ENCODE peak calls at places on chromosomes 12 and 14, in nine cellular contexts. One of them, this sample, is unnamed.
A peak's percentile ranks its signal among the peaks of the same experiment; 100 is the strongest.

GRCh38 chr12:7023096-7023495 is 4.8 kb upstream of the LPCAT3 start:
- DNase-seq in psoas muscle: no peak
- DNase-seq in left ventricle myocardium inferior: no peak
- DNase-seq in A549: no peak
- DNase-seq in HCT116: no peak
- DNase-seq in cardiac muscle cell: no peak
- DNase-seq in DND-41: no peak
- DNase-seq in PC-9: no peak
- DNase-seq in AG09309: no peak
- DNase-seq in this sample: no peak

GRCh38 chr14:24232645-24233537 is at the start of gene GMPR2:
- DNase-seq in A549: peak; percentile 68
- DNase-seq in left ventricle myocardium inferior: no peak
- DNase-seq in HCT116: no peak
- DNase-seq in DND-41: no peak
- DNase-seq in cardiac muscle cell: no peak
- DNase-seq in psoas muscle: peak; percentile 83
- DNase-seq in PC-9: no peak
- DNase-seq in AG09309: no peak
- DNase-seq in this sample: peak; percentile 50

GRCh38 chr12:102964872-102965271 is 7.4 kb downstream of the ASCL1 start:
- DNase-seq in DND-41: no peak
- DNase-seq in cardiac muscle cell: no peak
- DNase-seq in A549: peak; percentile 33
- DNase-seq in AG09309: no peak
- DNase-seq in PC-9: no peak
- DNase-seq in left ventricle myocardium inferior: no peak
- DNase-seq in HCT116: no peak
- DNase-seq in psoas muscle: no peak
- DNase-seq in this sample: no peak

GRCh38 chr12:98725481-98726247 is 80.6 kb downstream of the APAF1 start:
- DNase-seq in HCT116: peak; percentile 21
- DNase-seq in DND-41: peak; percentile 58
- DNase-seq in left ventricle myocardium inferior: no peak
- DNase-seq in AG09309: peak; percentile 44
- DNase-seq in A549: no peak
- DNase-seq in PC-9: no peak
- DNase-seq in psoas muscle: no peak
- DNase-seq in cardiac muscle cell: peak; percentile 71
- DNase-seq in this sample: no peak

GRCh38 chr12:546920-547845 is 87.4 kb downstream of the B4GALNT3 start:
- DNase-seq in cardiac muscle cell: peak; percentile 64
- DNase-seq in left ventricle myocardium inferior: peak; percentile 62
- DNase-seq in A549: peak; percentile 78
- DNase-seq in AG09309: no peak
- DNase-seq in PC-9: peak; percentile 40
- DNase-seq in HCT116: peak; percentile 34
- DNase-seq in psoas muscle: peak; percentile 67
- DNase-seq in DND-41: peak; percentile 68
- DNase-seq in this sample: peak; percentile 45

GRCh38 chr12:15629108-15629507 is 160.1 kb downstream of the EPS8 start:
- DNase-seq in DND-41: no peak
- DNase-seq in psoas muscle: peak; percentile 22
- DNase-seq in PC-9: peak; percentile 95
- DNase-seq in AG09309: peak; percentile 97
- DNase-seq in left ventricle myocardium inferior: peak; percentile 36
- DNase-seq in HCT116: peak; percentile 94
- DNase-seq in cardiac muscle cell: peak; percentile 99
- DNase-seq in A549: peak; percentile 52
- DNase-seq in this sample: no peak

GRCh38 chr14:75126121-75126544 is 715 bp downstream of the NEK9 start:
- DNase-seq in AG09309: no peak
- DNase-seq in left ventricle myocardium inferior: no peak
- DNase-seq in psoas muscle: no peak
- DNase-seq in HCT116: no peak
- DNase-seq in PC-9: no peak
- DNase-seq in A549: peak; percentile 16
- DNase-seq in DND-41: no peak
- DNase-seq in cardiac muscle cell: no peak
- DNase-seq in this sample: no peak

GRCh38 chr12:92021665-92022033 is 124.0 kb downstream of the BTG1 start:
- DNase-seq in DND-41: no peak
- DNase-seq in AG09309: no peak
- DNase-seq in PC-9: no peak
- DNase-seq in cardiac muscle cell: no peak
- DNase-seq in left ventricle myocardium inferior: no peak
- DNase-seq in A549: no peak
- DNase-seq in HCT116: no peak
- DNase-seq in psoas muscle: no peak
- DNase-seq in this sample: peak; percentile 25

GRCh38 chr12:67811437-67812361 is 163.2 kb downstream of the DYRK2 start:
- DNase-seq in AG09309: peak; percentile 67
- DNase-seq in psoas muscle: no peak
- DNase-seq in cardiac muscle cell: peak; percentile 37
- DNase-seq in HCT116: no peak
- DNase-seq in DND-41: no peak
- DNase-seq in A549: no peak
- DNase-seq in left ventricle myocardium inferior: no peak
- DNase-seq in PC-9: peak; percentile 61
- DNase-seq in this sample: no peak

GRCh38 chr14:32597771-32598170 is 268.7 kb downstream of the AKAP6 start:
- DNase-seq in cardiac muscle cell: no peak
- DNase-seq in DND-41: no peak
- DNase-seq in PC-9: no peak
- DNase-seq in psoas muscle: no peak
- DNase-seq in A549: no peak
- DNase-seq in AG09309: no peak
- DNase-seq in HCT116: no peak
- DNase-seq in left ventricle myocardium inferior: no peak
- DNase-seq in this sample: no peak

GRCh38 chr12:356276-356988 is 32.7 kb downstream of the KDM5A start:
- DNase-seq in AG09309: peak; percentile 32
- DNase-seq in A549: no peak
- DNase-seq in cardiac muscle cell: no peak
- DNase-seq in HCT116: no peak
- DNase-seq in left ventricle myocardium inferior: no peak
- DNase-seq in psoas muscle: no peak
- DNase-seq in PC-9: no peak
- DNase-seq in DND-41: no peak
- DNase-seq in this sample: no peak

GRCh38 chr12:122035292-122035691 is 13.6 kb downstream of the BCL7A start:
- DNase-seq in psoas muscle: no peak
- DNase-seq in left ventricle myocardium inferior: no peak
- DNase-seq in HCT116: no peak
- DNase-seq in PC-9: peak; percentile 86
- DNase-seq in DND-41: no peak
- DNase-seq in AG09309: no peak
- DNase-seq in A549: no peak
- DNase-seq in cardiac muscle cell: no peak
- DNase-seq in this sample: no peak

GRCh38 chr12:64077922-64078321 is 144.2 kb downstream of the KICS2 start:
- DNase-seq in DND-41: no peak
- DNase-seq in A549: peak; percentile 10
- DNase-seq in cardiac muscle cell: peak; percentile 30
- DNase-seq in psoas muscle: no peak
- DNase-seq in AG09309: no peak
- DNase-seq in left ventricle myocardium inferior: no peak
- DNase-seq in PC-9: no peak
- DNase-seq in HCT116: no peak
- DNase-seq in this sample: no peak

GRCh38 chr12:96195845-96196451 is 1.8 kb downstream of the ELK3 start:
- DNase-seq in AG09309: no peak
- DNase-seq in left ventricle myocardium inferior: no peak
- DNase-seq in DND-41: no peak
- DNase-seq in cardiac muscle cell: peak; percentile 70
- DNase-seq in A549: peak; percentile 45
- DNase-seq in HCT116: no peak
- DNase-seq in PC-9: peak; percentile 61
- DNase-seq in psoas muscle: no peak
- DNase-seq in this sample: no peak

GRCh38 chr12:6866163-6866919 is 990 bp upstream of the TPI1 start:
- DNase-seq in PC-9: no peak
- DNase-seq in HCT116: no peak
- DNase-seq in A549: no peak
- DNase-seq in cardiac muscle cell: no peak
- DNase-seq in AG09309: no peak
- DNase-seq in left ventricle myocardium inferior: no peak
- DNase-seq in DND-41: no peak
- DNase-seq in psoas muscle: no peak
- DNase-seq in this sample: no peak

GRCh38 chr14:24312736-24313507 is 1.6 kb downstream of the LTB4R start:
- DNase-seq in left ventricle myocardium inferior: no peak
- DNase-seq in psoas muscle: no peak
- DNase-seq in A549: no peak
- DNase-seq in HCT116: no peak
- DNase-seq in cardiac muscle cell: peak; percentile 49
- DNase-seq in AG09309: no peak
- DNase-seq in PC-9: no peak
- DNase-seq in DND-41: no peak
- DNase-seq in this sample: no peak

GRCh38 chr14:105146181-105146975 is 22.2 kb downstream of the JAG2 start:
- DNase-seq in psoas muscle: no peak
- DNase-seq in AG09309: no peak
- DNase-seq in cardiac muscle cell: no peak
- DNase-seq in A549: no peak
- DNase-seq in left ventricle myocardium inferior: peak; percentile 14
- DNase-seq in HCT116: no peak
- DNase-seq in PC-9: no peak
- DNase-seq in DND-41: no peak
- DNase-seq in this sample: no peak

GRCh38 chr12:130212384-130212783 is 50.1 kb downstream of the FZD10 start:
- DNase-seq in A549: no peak
- DNase-seq in psoas muscle: no peak
- DNase-seq in cardiac muscle cell: no peak
- DNase-seq in AG09309: no peak
- DNase-seq in DND-41: peak; percentile 78
- DNase-seq in HCT116: no peak
- DNase-seq in PC-9: no peak
- DNase-seq in left ventricle myocardium inferior: no peak
- DNase-seq in this sample: no peak

GRCh38 chr12:94204647-94205247 is 56.4 kb downstream of the PLXNC1 start:
- DNase-seq in cardiac muscle cell: no peak
- DNase-seq in A549: no peak
- DNase-seq in DND-41: no peak
- DNase-seq in left ventricle myocardium inferior: no peak
- DNase-seq in AG09309: no peak
- DNase-seq in psoas muscle: no peak
- DNase-seq in HCT116: no peak
- DNase-seq in PC-9: no peak
- DNase-seq in this sample: no peak

GRCh38 chr12:76871751-76872150 is 7.1 kb downstream of the CSRP2 start:
- DNase-seq in cardiac muscle cell: no peak
- DNase-seq in AG09309: no peak
- DNase-seq in DND-41: no peak
- DNase-seq in HCT116: no peak
- DNase-seq in PC-9: no peak
- DNase-seq in left ventricle myocardium inferior: no peak
- DNase-seq in psoas muscle: no peak
- DNase-seq in A549: no peak
- DNase-seq in this sample: no peak

GRCh38 chr12:51848843-51849735 is 571 bp upstream of the FIGNL2 start:
- DNase-seq in AG09309: no peak
- DNase-seq in cardiac muscle cell: no peak
- DNase-seq in psoas muscle: peak; percentile 29
- DNase-seq in DND-41: no peak
- DNase-seq in A549: no peak
- DNase-seq in PC-9: no peak
- DNase-seq in HCT116: no peak
- DNase-seq in left ventricle myocardium inferior: no peak
- DNase-seq in this sample: no peak
- H3K4me3 ChIP-seq in AG09309: no peak overlapping the region
- H3K4me3 ChIP-seq in cardiac muscle cell: peak overlapping the region; percentile 66
- H3K4me3 ChIP-seq in psoas muscle: peak overlapping the region; percentile 61
- H3K4me3 ChIP-seq in DND-41: no peak overlapping the region
- H3K4me3 ChIP-seq in A549: peak overlapping the region; percentile 76
- H3K4me3 ChIP-seq in PC-9: no peak overlapping the region
- H3K4me3 ChIP-seq in HCT116: no peak overlapping the region
- H3K4me3 ChIP-seq in left ventricle myocardium inferior: peak overlapping the region; percentile 75
- H3K4me3 ChIP-seq in this sample: peak overlapping the region; percentile 67

GRCh38 chr12:49698619-49699545 is 8.3 kb downstream of the FMNL3 start:
- DNase-seq in left ventricle myocardium inferior: peak; percentile 40
- DNase-seq in cardiac muscle cell: peak; percentile 66
- DNase-seq in AG09309: no peak
- DNase-seq in HCT116: no peak
- DNase-seq in DND-41: peak; percentile 72
- DNase-seq in psoas muscle: peak; percentile 24
- DNase-seq in PC-9: no peak
- DNase-seq in A549: no peak
- DNase-seq in this sample: peak; percentile 71
- H3K4me3 ChIP-seq in left ventricle myocardium inferior: peak overlapping the region; percentile 27
- H3K4me3 ChIP-seq in cardiac muscle cell: no peak overlapping the region
- H3K4me3 ChIP-seq in AG09309: peak overlapping the region; percentile 17
- H3K4me3 ChIP-seq in HCT116: no peak overlapping the region
- H3K4me3 ChIP-seq in DND-41: no peak overlapping the region
- H3K4me3 ChIP-seq in psoas muscle: no peak overlapping the region
- H3K4me3 ChIP-seq in PC-9: no peak overlapping the region
- H3K4me3 ChIP-seq in A549: no peak overlapping the region
- H3K4me3 ChIP-seq in this sample: no peak overlapping the region

DNA sequence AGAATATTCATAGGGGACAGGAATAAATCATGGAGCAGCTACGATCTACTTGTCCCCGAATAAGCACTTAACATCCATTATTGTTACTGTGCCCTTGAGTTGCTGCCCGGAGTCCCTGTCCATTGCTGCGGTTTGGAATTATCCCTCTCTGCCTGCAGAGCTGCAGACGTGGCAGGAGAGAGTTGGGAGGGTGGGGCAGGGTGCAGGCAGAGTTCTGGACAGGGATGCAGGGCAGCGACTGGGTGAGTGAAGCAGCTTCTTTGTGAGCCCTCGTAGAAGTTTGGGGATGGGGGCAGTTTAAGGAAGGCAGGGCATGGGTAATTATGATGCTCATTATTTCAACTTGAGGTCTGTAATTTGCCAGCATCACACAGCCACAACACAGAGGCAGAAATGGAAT is 52.6 kb upstream of the STON2 start:
- DNase-seq in A549: no peak
- DNase-seq in cardiac muscle cell: no peak
- DNase-seq in HCT116: no peak
- DNase-seq in AG09309: no peak
- DNase-seq in DND-41: no peak
- DNase-seq in psoas muscle: no peak
- DNase-seq in left ventricle myocardium inferior: no peak
- DNase-seq in PC-9: no peak
- DNase-seq in this sample: no peak
- H3K4me3 ChIP-seq in A549: no peak overlapping the region
- H3K4me3 ChIP-seq in cardiac muscle cell: no peak overlapping the region
- H3K4me3 ChIP-seq in HCT116: no peak overlapping the region
- H3K4me3 ChIP-seq in AG09309: no peak overlapping the region
- H3K4me3 ChIP-seq in DND-41: no peak overlapping the region
- H3K4me3 ChIP-seq in psoas muscle: peak overlapping the region; percentile 35
- H3K4me3 ChIP-seq in left ventricle myocardium inferior: no peak overlapping the region
- H3K4me3 ChIP-seq in PC-9: no peak overlapping the region
- H3K4me3 ChIP-seq in this sample: no peak overlapping the region

DNA sequence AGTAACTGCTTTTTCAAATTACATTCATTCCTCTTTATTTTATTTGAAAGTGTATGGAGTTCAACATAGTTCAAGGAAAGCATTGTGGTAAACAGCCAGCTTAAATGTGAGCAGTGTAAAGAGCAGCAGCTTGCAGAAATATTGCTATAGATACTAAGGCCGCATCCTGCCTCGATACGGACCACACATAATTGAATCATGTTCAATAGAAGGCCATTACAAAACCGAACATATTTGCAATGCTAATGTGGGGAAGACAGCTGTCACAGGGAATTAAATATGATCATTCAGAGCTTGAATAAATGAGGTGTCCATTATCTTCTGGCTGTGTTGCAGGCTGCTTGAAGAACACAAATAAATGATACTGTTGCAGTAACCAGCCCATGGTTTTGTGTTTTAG is 173.1 kb downstream of the BRMS1L start:
- DNase-seq in left ventricle myocardium inferior: no peak
- DNase-seq in AG09309: no peak
- DNase-seq in A549: no peak
- DNase-seq in PC-9: no peak
- DNase-seq in HCT116: no peak
- DNase-seq in DND-41: no peak
- DNase-seq in cardiac muscle cell: no peak
- DNase-seq in psoas muscle: no peak
- DNase-seq in this sample: no peak
- H3K4me3 ChIP-seq in left ventricle myocardium inferior: no peak overlapping the region
- H3K4me3 ChIP-seq in AG09309: no peak overlapping the region
- H3K4me3 ChIP-seq in A549: no peak overlapping the region
- H3K4me3 ChIP-seq in PC-9: no peak overlapping the region
- H3K4me3 ChIP-seq in HCT116: no peak overlapping the region
- H3K4me3 ChIP-seq in DND-41: no peak overlapping the region
- H3K4me3 ChIP-seq in cardiac muscle cell: no peak overlapping the region
- H3K4me3 ChIP-seq in psoas muscle: no peak overlapping the region
- H3K4me3 ChIP-seq in this sample: no peak overlapping the region

This sample was measured in iPS DF 6.9.